ENCODE peak calls at places on chromosomes 3 and 15, in four cellular contexts. One of them, this sample, is unnamed.

GRCh38 chr15:83287541-83288027 is 3.1 kb upstream of the BNC1 start:
- DNase-seq in WTC11: no peak
- DNase-seq in K562: no peak
- DNase-seq in HepG2: no peak
- DNase-seq in this sample: no peak

GRCh38 chr3:181823716-181824115 is 112.0 kb downstream of the SOX2 start:
- DNase-seq in WTC11: no peak
- DNase-seq in K562: no peak
- DNase-seq in HepG2: no peak
- DNase-seq in this sample: no peak

GRCh38 chr3:173502983-173503568 is 105.5 kb downstream of the NLGN1 start:
- DNase-seq in WTC11: no peak
- DNase-seq in K562: no peak
- DNase-seq in HepG2: no peak
- DNase-seq in this sample: peak

GRCh38 chr3:37511357-37511970 is 337.1 kb upstream of the LRRFIP2 start:
- DNase-seq in WTC11: no peak
- DNase-seq in K562: no peak
- DNase-seq in HepG2: no peak
- DNase-seq in this sample: no peak

GRCh38 chr3:170259853-170260386 is 37.7 kb downstream of the PRKCI start:
- DNase-seq in WTC11: no peak
- DNase-seq in K562: no peak
- DNase-seq in HepG2: no peak
- DNase-seq in this sample: no peak

GRCh38 chr3:88003115-88003755 is 55.6 kb downstream of the CGGBP1 start:
- DNase-seq in WTC11: no peak
- DNase-seq in K562: peak
- DNase-seq in HepG2: peak
- DNase-seq in this sample: peak

GRCh38 chr3:67598814-67599556 is 55.4 kb downstream of the SUCLG2 start:
- DNase-seq in WTC11: no peak
- DNase-seq in K562: no peak
- DNase-seq in HepG2: no peak
- DNase-seq in this sample: no peak

GRCh38 chr3:97504463-97504862 is 260.1 kb upstream of the ARL6 start:
- DNase-seq in WTC11: no peak
- DNase-seq in K562: no peak
- DNase-seq in HepG2: no peak
- DNase-seq in this sample: no peak

GRCh38 chr3:193052294-193052693 is 134.6 kb upstream of the MB21D2 start:
- DNase-seq in WTC11: no peak
- DNase-seq in K562: no peak
- DNase-seq in HepG2: no peak
- DNase-seq in this sample: no peak

GRCh38 chr3:114365268-114365667 is 71.4 kb downstream of the TIGIT start:
- DNase-seq in WTC11: no peak
- DNase-seq in K562: no peak
- DNase-seq in HepG2: no peak
- DNase-seq in this sample: no peak

GRCh38 chr3:52452570-52453221 is 1.1 kb downstream of the TNNC1 start:
- DNase-seq in WTC11: no peak
- DNase-seq in K562: no peak
- DNase-seq in HepG2: peak
- DNase-seq in this sample: no peak

GRCh38 chr3:143480306-143480852 is 360.8 kb downstream of the CHST2 start:
- DNase-seq in WTC11: no peak
- DNase-seq in K562: no peak
- DNase-seq in HepG2: no peak
- DNase-seq in this sample: no peak

GRCh38 chr15:31332020-31332680 is 5.5 kb downstream of the KLF13 start:
- DNase-seq in WTC11: no peak
- DNase-seq in K562: no peak
- DNase-seq in HepG2: no peak
- DNase-seq in this sample: no peak

GRCh38 chr3:23174426-23175039 is 28.6 kb upstream of the UBE2E2 start:
- DNase-seq in WTC11: peak
- DNase-seq in K562: no peak
- DNase-seq in HepG2: no peak
- DNase-seq in this sample: no peak

GRCh38 chr15:90837052-90837621 is 31.3 kb upstream of the FURIN start:
- DNase-seq in WTC11: no peak
- DNase-seq in K562: peak
- DNase-seq in HepG2: no peak
- DNase-seq in this sample: no peak

GRCh38 chr3:100127792-100128191 is 13.5 kb upstream of the FILIP1L start:
- DNase-seq in WTC11: no peak
- DNase-seq in K562: no peak
- DNase-seq in HepG2: no peak
- DNase-seq in this sample: no peak

GRCh38 chr3:100124116-100124767 is 9.9 kb upstream of the FILIP1L start:
- DNase-seq in WTC11: no peak
- DNase-seq in K562: no peak
- DNase-seq in HepG2: no peak
- DNase-seq in this sample: no peak

GRCh38 chr3:100128565-100128964 is 14.3 kb upstream of the FILIP1L start:
- DNase-seq in WTC11: no peak
- DNase-seq in K562: no peak
- DNase-seq in HepG2: no peak
- DNase-seq in this sample: no peak

GRCh38 chr3:100123112-100123511 is 8.8 kb upstream of the FILIP1L start:
- DNase-seq in WTC11: no peak
- DNase-seq in K562: no peak
- DNase-seq in HepG2: no peak
- DNase-seq in this sample: no peak

DNA sequence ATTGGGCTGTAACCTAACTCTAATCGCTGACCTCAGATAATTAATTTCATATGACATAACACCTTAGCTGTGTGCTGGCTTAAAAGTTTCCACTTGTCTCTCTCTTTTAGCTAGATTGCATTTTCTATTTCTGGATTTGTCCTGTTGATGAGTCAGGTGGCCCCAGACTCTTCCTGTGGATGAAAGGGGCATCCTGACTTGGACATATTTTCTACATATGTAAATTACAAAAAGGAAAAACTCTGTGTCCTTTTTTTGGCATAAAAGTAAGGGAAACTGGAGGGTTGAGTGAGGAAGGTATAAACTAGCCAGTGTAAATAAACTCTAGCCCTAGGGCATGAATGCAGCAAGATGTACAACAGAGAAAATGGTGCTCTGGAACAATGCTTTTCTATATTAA is 11.2 kb upstream of the FILIP1L start:
- DNase-seq in WTC11: no peak
- DNase-seq in K562: no peak
- DNase-seq in HepG2: no peak
- DNase-seq in this sample: no peak
- TF ChIP-seq SP1 in WTC11: no peak
- TF ChIP-seq SP1 in K562: no peak
- TF ChIP-seq SP1 in HepG2: no peak
- TF ChIP-seq SP1 in this sample: no peak

GRCh38 chr3:69129531-69129930 is 7.1 kb upstream of the LMOD3 start:
- DNase-seq in WTC11: no peak
- DNase-seq in K562: no peak
- DNase-seq in HepG2: no peak
- DNase-seq in this sample: no peak
- TF ChIP-seq ELF4 in WTC11: no peak
- TF ChIP-seq ELF4 in K562: no peak
- TF ChIP-seq ELF4 in HepG2: no peak
- TF ChIP-seq ELF4 in this sample: no peak

DNA sequence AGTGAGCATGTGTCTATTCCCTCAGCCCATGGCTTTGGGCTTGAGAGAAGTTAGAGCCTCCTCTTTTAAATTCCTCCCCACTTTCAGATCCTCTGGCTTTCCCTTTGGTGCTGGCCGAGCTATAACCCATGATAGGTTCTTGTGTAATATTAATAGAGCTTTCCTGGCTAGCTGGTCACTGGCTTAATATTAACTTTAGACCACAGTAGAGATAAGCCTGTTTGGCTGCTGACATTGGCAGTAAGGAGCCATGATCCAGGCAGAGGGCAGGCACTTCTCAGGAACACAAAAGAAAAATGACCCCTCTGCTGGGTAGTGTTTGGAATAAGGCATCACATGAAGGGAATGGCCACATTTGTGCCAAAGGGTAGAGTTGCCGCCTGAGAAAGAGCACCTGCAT is 65.4 kb upstream of the UMPS start:
- DNase-seq in WTC11: no peak
- DNase-seq in K562: no peak
- DNase-seq in HepG2: peak
- DNase-seq in this sample: no peak
- TF ChIP-seq SP1 in WTC11: no peak
- TF ChIP-seq SP1 in K562: no peak
- TF ChIP-seq SP1 in HepG2: no peak
- TF ChIP-seq SP1 in this sample: no peak

GRCh38 chr15:37122703-37123102 is 22.4 kb upstream of the MEIS2 start:
- DNase-seq in WTC11: no peak
- DNase-seq in K562: no peak
- DNase-seq in HepG2: no peak
- DNase-seq in this sample: no peak

GRCh38 chr15:37125143-37125542 is 24.8 kb upstream of the MEIS2 start:
- DNase-seq in WTC11: no peak
- DNase-seq in K562: no peak
- DNase-seq in HepG2: no peak
- DNase-seq in this sample: no peak

GRCh38 chr15:37121492-37121891 is 21.1 kb upstream of the MEIS2 start:
- DNase-seq in WTC11: no peak
- DNase-seq in K562: no peak
- DNase-seq in HepG2: no peak
- DNase-seq in this sample: no peak

GRCh38 chr15:37124330-37124729 is 24.0 kb upstream of the MEIS2 start:
- DNase-seq in WTC11: no peak
- DNase-seq in K562: no peak
- DNase-seq in HepG2: no peak
- DNase-seq in this sample: no peak
- TF ChIP-seq ELF4 in WTC11: no peak
- TF ChIP-seq ELF4 in K562: no peak
- TF ChIP-seq ELF4 in HepG2: no peak
- TF ChIP-seq ELF4 in this sample: no peak